ENCODE peak calls at places on chromosomes 1 and 21, in seven cellular contexts. P is activated B cell treated with CpG ODN at 0.5 μM for 24 hours; Q is AG04450; Z is stomach; G is HFFc6; L is lung; O is CD8-positive, alpha-beta T cell. V is an unnamed sample.

GRCh38 chr1:13976485-13976884 is 276.5 kb downstream of the PRDM2 start:
- DNase-seq in P (no peak), Q (no peak), Z (no peak), G (no peak), L (no peak), O (no peak), V (no peak)

GRCh38 chr1:26408604-26409003 is 2.0 kb upstream of the LIN28A start:
- DNase-seq in P (peak), Q (peak), Z (peak), G (peak), L (peak), O (peak), V (no peak)

GRCh38 chr21:43889055-43889454 is 24.0 kb downstream of the AGPAT3 start:
- DNase-seq in P (no peak), Q (no peak), Z (no peak), G (no peak), L (no peak), O (no peak), V (no peak)

GRCh38 chr1:205248793-205249601 is 21.3 kb downstream of the TMCC2 start:
- DNase-seq in P (no peak), Q (peak), Z (peak), G (no peak), L (peak), O (no peak), V (no peak)

GRCh38 chr1:231420959-231421615 is 1.0 kb downstream of the EGLN1 start:
- DNase-seq in P (peak), Q (no peak), Z (peak), G (peak), L (peak), O (peak), V (no peak)

GRCh38 chr1:93503163-93503562 is 55.2 kb downstream of the FNBP1L start:
- DNase-seq in P (no peak), Q (no peak), Z (no peak), G (no peak), L (no peak), O (no peak), V (no peak)

GRCh38 chr1:163897401-163898169 is 575.8 kb downstream of the NUF2 start:
- DNase-seq in P (no peak), Q (no peak), Z (no peak), G (peak), L (no peak), O (no peak), V (no peak)

GRCh38 chr1:207868252-207868768 is 42.6 kb downstream of the CD34 start:
- DNase-seq in P (peak), Q (no peak), Z (peak), G (peak), L (peak), O (peak), V (no peak)

GRCh38 chr1:247146671-247147070 is 25.1 kb downstream of the ZNF124 start:
- DNase-seq in P (no peak), Q (no peak), Z (no peak), G (no peak), L (no peak), O (no peak), V (no peak)

GRCh38 chr1:198493324-198493723 is 47.2 kb downstream of the ATP6V1G3 start:
- DNase-seq in P (no peak), Q (no peak), Z (no peak), G (no peak), L (no peak), O (no peak), V (no peak)

GRCh38 chr1:21497466-21498061 is 11.7 kb upstream of the ALPL start:
- DNase-seq in P (no peak), Q (no peak), Z (no peak), G (no peak), L (no peak), O (no peak), V (no peak)

GRCh38 chr1:225228871-225229303 is 199.0 kb downstream of the LBR start:
- DNase-seq in P (no peak), Q (no peak), Z (no peak), G (no peak), L (no peak), O (no peak), V (no peak)

GRCh38 chr1:162400790-162401189 is 11.1 kb downstream of the SH2D1B start:
- DNase-seq in P (no peak), Q (no peak), Z (no peak), G (no peak), L (no peak), O (no peak), V (no peak)

GRCh38 chr1:220176540-220176939 is 82.6 kb downstream of the IARS2 start:
- DNase-seq in P (no peak), Q (no peak), Z (no peak), G (no peak), L (no peak), O (no peak), V (no peak)

GRCh38 chr1:100734716-100735115 is 15.2 kb downstream of the VCAM1 start:
- DNase-seq in P (no peak), Q (peak), Z (no peak), G (peak), L (no peak), O (no peak), V (no peak)

GRCh38 chr1:181206979-181207790 is 118.7 kb downstream of the IER5 start:
- DNase-seq in P (no peak), Q (no peak), Z (no peak), G (no peak), L (no peak), O (no peak), V (no peak)

GRCh38 chr1:220430059-220430458 is 97.9 kb upstream of the MARK1 start:
- DNase-seq in P (no peak), Q (no peak), Z (no peak), G (no peak), L (no peak), O (no peak), V (no peak)

GRCh38 chr1:3491291-3492246 is 37.1 kb downstream of the ARHGEF16 start:
- DNase-seq in P (peak), Q (no peak), Z (peak), G (peak), L (peak), O (peak), V (peak)

GRCh38 chr1:14712136-14712535 is 113.7 kb downstream of the KAZN start:
- DNase-seq in P (no peak), Q (no peak), Z (no peak), G (no peak), L (no peak), O (no peak), V (no peak)

GRCh38 chr1:185499986-185500626 is 183.1 kb upstream of the IVNS1ABP start:
- DNase-seq in P (no peak), Q (peak), Z (no peak), G (peak), L (no peak), O (no peak), V (no peak)

GRCh38 chr1:154413177-154413576 is 8.0 kb downstream of the IL6R start:
- DNase-seq in P (no peak), Q (no peak), Z (no peak), G (no peak), L (no peak), O (no peak), V (no peak)

GRCh38 chr1:86775395-86775794 is 71.0 kb downstream of the SH3GLB1 start:
- DNase-seq in P (no peak), Q (no peak), Z (no peak), G (no peak), L (no peak), O (no peak), V (no peak)

GRCh38 chr1:20366766-20367602 is 76.3 kb downstream of the VWA5B1 start:
- DNase-seq in P (no peak), Q (no peak), Z (no peak), G (peak), L (no peak), O (no peak), V (no peak)

GRCh38 chr1:27527857-27528700 is 38.1 kb upstream of the WASF2 start:
- DNase-seq in P (peak), Q (no peak), Z (peak), G (no peak), L (peak), O (peak), V (no peak)

GRCh38 chr1:230267338-230268065 is 158.6 kb downstream of the PGBD5 start:
- DNase-seq in P (no peak), Q (no peak), Z (peak), G (no peak), L (no peak), O (no peak), V (no peak)

GRCh38 chr1:24643362-24644346 is 552 bp downstream of the SRRM1 start:
- DNase-seq in P (no peak), Q (no peak), Z (peak), G (no peak), L (peak), O (no peak), V (no peak)

GRCh38 chr1:206048582-206048981 is 4.4 kb upstream of the RHEX start:
- DNase-seq in P (no peak), Q (no peak), Z (peak), G (no peak), L (no peak), O (no peak), V (no peak)

GRCh38 chr1:91548382-91549040 is 47.9 kb downstream of the CDC7 start:
- DNase-seq in P (no peak), Q (no peak), Z (no peak), G (no peak), L (no peak), O (peak), V (no peak)

GRCh38 chr1:35563166-35563565 is 5.6 kb downstream of the NCDN start:
- DNase-seq in P (no peak), Q (no peak), Z (no peak), G (no peak), L (no peak), O (no peak), V (no peak)

DNA sequence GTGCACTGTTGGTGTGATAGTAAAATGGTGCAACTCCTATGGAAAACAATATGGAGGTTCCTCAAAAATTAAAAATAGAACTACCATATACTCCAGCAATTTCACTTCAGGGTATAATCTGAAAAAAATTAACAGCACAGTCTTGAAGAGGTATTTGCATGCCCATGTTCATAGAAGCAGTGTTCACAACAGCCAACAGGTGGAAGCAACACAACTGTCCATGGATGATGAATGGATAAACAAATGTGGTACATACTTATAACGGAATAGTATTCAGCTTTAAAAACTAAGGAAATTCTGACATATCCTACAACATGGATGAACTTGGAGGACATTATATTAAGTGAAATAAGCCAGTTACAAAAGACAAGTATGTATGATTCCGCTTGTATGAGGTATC is 8.2 kb downstream of the TTLL7 start:
- DNase-seq in P (no peak), Q (no peak), Z (no peak), G (no peak), L (no peak), O (no peak), V (no peak)
- TF ChIP-seq CTCF in P (no peak), Q (no peak), Z (no peak), G (no peak), L (no peak), O (peak), V (no peak)

DNA sequence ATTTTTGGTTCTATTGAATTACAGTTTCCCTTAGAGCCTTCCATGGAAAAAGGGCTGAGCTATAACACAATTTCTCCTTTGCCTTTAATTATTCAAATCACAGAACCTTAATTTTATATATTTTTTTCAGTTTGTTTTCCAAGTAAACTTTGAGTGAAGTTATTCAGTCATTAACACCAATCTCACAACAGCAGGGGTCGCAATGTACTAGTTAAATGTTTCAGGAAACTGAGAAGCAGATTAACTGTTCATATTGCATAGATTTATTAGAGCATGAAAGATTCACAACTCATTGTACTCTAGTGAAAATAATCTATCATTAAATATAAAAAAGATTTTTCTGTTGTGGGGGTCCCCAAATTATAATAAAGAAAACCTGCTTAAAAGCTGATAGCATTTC is 64.1 kb downstream of the KIFAP3 start:
- DNase-seq in P (no peak), Q (no peak), Z (no peak), G (peak), L (no peak), O (no peak), V (no peak)
- TF ChIP-seq CTCF in P (no peak), Q (peak), Z (peak), G (peak), L (no peak), O (peak), V (peak)

GRCh38 chr21:45227735-45228134 is 60.0 kb downstream of the POFUT2 start:
- DNase-seq in P (no peak), Q (no peak), Z (no peak), G (no peak), L (no peak), O (no peak), V (no peak)
- TF ChIP-seq CTCF in P (no peak), Q (no peak), Z (no peak), G (peak), L (no peak), O (no peak), V (no peak)

GRCh38 chr1:200257235-200257634 is 152.6 kb downstream of the ZNF281 start:
- DNase-seq in P (no peak), Q (no peak), Z (no peak), G (no peak), L (no peak), O (no peak), V (no peak)

GRCh38 chr1:200252526-200252925 is 157.3 kb downstream of the ZNF281 start:
- DNase-seq in P (no peak), Q (no peak), Z (no peak), G (peak), L (no peak), O (no peak), V (no peak)

GRCh38 chr1:200258447-200259375 is 151.1 kb downstream of the ZNF281 start:
- DNase-seq in P (no peak), Q (no peak), Z (no peak), G (no peak), L (no peak), O (no peak), V (no peak)

GRCh38 chr1:200250469-200250868 is 159.4 kb downstream of the ZNF281 start:
- DNase-seq in P (no peak), Q (no peak), Z (no peak), G (no peak), L (no peak), O (no peak), V (no peak)

DNA sequence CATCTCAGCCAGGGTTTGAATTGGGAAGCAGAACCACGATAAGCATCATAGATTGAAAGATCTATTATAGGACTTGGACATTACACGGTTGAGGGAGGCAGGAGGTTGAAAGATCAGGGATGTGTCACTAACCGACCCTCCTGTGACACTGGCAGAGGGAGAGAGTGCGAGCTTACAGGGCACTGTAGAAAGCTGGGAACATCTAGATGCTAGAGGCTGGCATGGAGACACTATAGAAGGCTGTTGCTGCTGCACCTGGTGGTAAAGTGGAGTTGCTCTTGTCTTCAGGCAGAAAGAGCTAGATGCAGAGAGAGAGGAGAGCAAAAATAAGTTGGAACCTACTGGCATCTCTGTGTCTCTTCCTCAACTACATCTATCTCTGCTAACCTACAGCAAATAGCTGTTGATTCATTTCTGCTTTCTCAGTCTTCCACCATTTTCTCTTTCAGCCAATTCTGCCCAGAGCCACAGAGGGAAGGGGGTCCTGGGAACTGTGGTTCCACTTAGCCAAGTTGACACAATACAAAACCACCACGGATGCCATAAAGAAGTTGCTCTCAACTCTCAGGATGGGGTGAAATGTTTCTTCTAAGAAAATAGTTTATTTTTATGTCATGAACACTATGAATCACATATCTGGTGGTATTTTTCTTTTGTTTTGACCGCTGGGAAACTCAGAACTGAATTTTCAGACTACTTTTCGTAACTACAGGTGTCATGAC is 155.9 kb downstream of the ZNF281 start:
- DNase-seq in P (no peak), Q (no peak), Z (no peak), G (no peak), L (no peak), O (no peak), V (no peak)
- TF ChIP-seq CTCF in P (no peak), Q (no peak), Z (no peak), G (no peak), L (no peak), O (no peak), V (no peak)

DNA sequence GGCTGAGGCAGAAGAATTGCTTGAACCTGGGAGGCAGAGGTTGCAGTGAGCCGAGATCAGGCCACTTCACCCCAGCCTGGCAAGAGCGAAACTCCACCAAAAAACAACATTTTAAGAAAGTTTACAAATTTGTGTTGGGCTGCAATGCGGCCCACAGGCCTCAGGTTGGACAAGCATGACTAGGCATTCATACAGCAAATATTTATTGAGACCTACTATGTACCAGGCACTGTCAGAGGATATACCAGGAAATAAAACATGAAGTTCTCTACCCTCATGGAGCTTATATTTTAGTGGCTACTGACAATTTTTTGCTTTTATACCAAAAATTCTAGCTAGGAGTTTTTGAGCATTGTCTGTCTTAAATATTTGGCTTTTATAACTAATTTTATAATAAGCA is 23.7 kb downstream of the GNB1 start:
- DNase-seq in P (no peak), Q (no peak), Z (no peak), G (no peak), L (no peak), O (no peak), V (no peak)
- TF ChIP-seq CTCF in P (no peak), Q (no peak), Z (no peak), G (no peak), L (no peak), O (no peak), V (no peak)

DNA sequence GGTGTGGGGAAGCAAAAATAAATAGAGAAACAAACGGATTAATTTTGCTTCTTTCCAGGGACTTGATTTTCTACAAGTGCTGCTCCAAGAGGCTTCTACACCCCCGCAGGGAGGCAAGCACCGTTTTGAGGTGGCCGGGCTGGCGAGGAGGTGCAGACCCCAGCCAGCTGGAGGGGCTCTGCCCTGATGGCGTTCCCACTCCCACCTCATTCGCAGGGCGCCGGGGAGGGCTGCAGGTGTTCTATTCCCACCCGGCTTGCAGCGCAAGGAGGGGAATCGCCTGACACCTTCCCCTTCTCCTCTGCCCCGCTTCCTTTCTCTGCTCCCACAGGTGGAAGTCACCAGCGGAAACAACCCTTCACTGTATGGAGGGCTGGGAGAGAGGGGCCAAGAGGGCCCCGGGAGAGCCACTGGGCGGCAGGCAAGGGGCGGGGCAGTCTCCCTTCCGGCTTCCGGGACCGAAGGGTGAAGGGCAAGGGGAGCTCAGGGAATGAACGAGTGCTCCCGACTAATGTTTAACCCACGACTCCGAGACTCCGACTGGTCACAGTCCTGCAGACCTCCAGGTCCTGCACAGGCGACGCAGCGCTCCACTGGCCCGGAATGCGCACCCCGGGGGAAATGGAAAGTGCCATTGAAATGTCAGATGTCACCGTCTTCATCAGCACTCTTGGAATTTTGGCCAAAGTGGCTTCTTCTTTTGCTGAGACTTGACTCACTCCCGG is 29.1 kb downstream of the TEX35 start:
- DNase-seq in P (peak), Q (no peak), Z (peak), G (no peak), L (peak), O (peak), V (peak)
- TF ChIP-seq CTCF in P (no peak), Q (no peak), Z (no peak), G (no peak), L (no peak), O (no peak), V (no peak)

GRCh38 chr1:201861448-201861847 is 27.2 kb upstream of the SHISA4 start:
- DNase-seq in P (no peak), Q (no peak), Z (no peak), G (no peak), L (no peak), O (no peak), V (no peak)
- TF ChIP-seq CTCF in P (no peak), Q (no peak), Z (no peak), G (no peak), L (no peak), O (no peak), V (no peak)

GRCh38 chr1:15719721-15720120 is 16.3 kb upstream of the SLC25A34 start:
- DNase-seq in P (no peak), Q (no peak), Z (no peak), G (no peak), L (no peak), O (no peak), V (no peak)
- TF ChIP-seq CTCF in P (no peak), Q (no peak), Z (no peak), G (no peak), L (no peak), O (no peak), V (no peak)

GRCh38 chr1:11059990-11060948 is at the start of gene SRM:
- DNase-seq in P (peak), Q (peak), Z (peak), G (peak), L (peak), O (peak), V (peak)
- TF ChIP-seq CTCF in P (no peak), Q (peak), Z (no peak), G (peak), L (peak), O (peak), V (no peak)

DNA sequence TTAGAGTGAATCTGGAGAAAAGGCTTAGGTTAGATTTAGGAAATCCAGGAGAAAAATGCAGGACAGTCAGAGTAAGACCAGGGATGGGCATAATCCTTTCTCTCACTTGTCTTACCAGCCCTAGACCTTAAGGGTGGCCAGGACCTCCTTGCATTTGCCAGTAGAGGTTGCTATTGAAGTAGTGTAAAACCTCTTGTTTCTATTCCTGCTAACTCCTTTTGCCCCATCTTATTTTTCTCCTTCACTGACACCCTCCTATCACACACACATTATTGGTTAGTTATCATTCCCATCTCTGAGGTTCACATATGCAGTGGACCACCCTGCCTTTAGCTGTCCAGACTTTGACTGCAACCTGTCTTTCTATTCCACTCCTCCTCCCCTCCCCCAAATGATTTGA is 75.0 kb upstream of the MACF1 start:
- DNase-seq in P (no peak), Q (no peak), Z (no peak), G (no peak), L (no peak), O (no peak), V (no peak)
- TF ChIP-seq CTCF in P (no peak), Q (peak), Z (no peak), G (peak), L (no peak), O (no peak), V (peak)

V was measured in D721Med.